ENCODE peak calls at places on chromosomes 12 and 14, in seven cellular contexts. S is astrocyte of the spinal cord, Y is A549, U is neuronal stem cell, N is brain microvascular endothelial cell, P is left ventricle myocardium inferior, A is heart left ventricle. Q is an unnamed sample.

GRCh38 chr12:69540606-69541386 is 44.5 kb upstream of the CCT2 start:
- DNase-seq in A (no peak), S (peak), N (peak), Y (no peak), P (no peak), U (no peak), Q (peak)

GRCh38 chr12:131894981-131895639 is 688 bp downstream of the ULK1 start:
- DNase-seq in P (no peak), A (no peak), N (no peak), U (no peak), S (no peak), Y (no peak), Q (no peak)

GRCh38 chr14:49727171-49727570 is 34.3 kb downstream of the KLHDC1 start:
- DNase-seq in A (no peak), P (no peak), S (no peak), N (no peak), U (no peak), Y (no peak), Q (no peak)

GRCh38 chr12:66584673-66585072 is 94.2 kb downstream of the GRIP1 start:
- DNase-seq in Y (no peak), S (peak), A (no peak), U (no peak), N (peak), P (no peak), Q (no peak)

GRCh38 chr12:20646239-20646827 is 48.8 kb upstream of the SLCO1C1 start:
- DNase-seq in A (no peak), U (no peak), N (peak), Y (peak), S (peak), P (no peak), Q (no peak)

GRCh38 chr14:58919262-58919661 is 269.2 kb upstream of the DAAM1 start:
- DNase-seq in A (no peak), Y (no peak), S (peak), N (no peak), P (no peak), U (no peak), Q (peak)

GRCh38 chr12:41013921-41014642 is 174.0 kb upstream of the PDZRN4 start:
- DNase-seq in A (no peak), Y (no peak), N (no peak), P (no peak), S (peak), U (no peak), Q (no peak)

GRCh38 chr12:14514154-14514842 is 53.4 kb downstream of the PLBD1 start:
- DNase-seq in P (no peak), A (no peak), U (no peak), Y (no peak), S (peak), N (peak), Q (no peak)

GRCh38 chr12:53381739-53382630 is 2.0 kb downstream of the SP1 start:
- DNase-seq in P (peak), Y (no peak), A (peak), U (no peak), N (peak), S (peak), Q (no peak)

GRCh38 chr14:54106802-54107377 is 150.3 kb upstream of the BMP4 start:
- DNase-seq in Y (no peak), P (no peak), S (no peak), U (peak), A (no peak), N (no peak), Q (no peak)

GRCh38 chr12:107951024-107951423 is 176.5 kb downstream of the ASCL4 start:
- DNase-seq in Y (no peak), N (no peak), P (no peak), A (no peak), S (no peak), U (no peak), Q (no peak)

GRCh38 chr14:22622220-22622619 is 21.9 kb downstream of the OR6J1 start:
- DNase-seq in N (peak), S (peak), A (no peak), U (no peak), Y (no peak), P (no peak), Q (peak)

GRCh38 chr12:49652921-49653520 is 29.7 kb downstream of the PRPF40B start:
- DNase-seq in N (no peak), P (no peak), Y (no peak), U (no peak), S (no peak), A (no peak), Q (no peak)

GRCh38 chr12:52230364-52231281 is 2.4 kb upstream of the KRT7 start:
- DNase-seq in Y (no peak), S (peak), P (peak), N (peak), A (peak), U (no peak), Q (no peak)

GRCh38 chr12:42162198-42162597 is 17.5 kb upstream of the GXYLT1 start:
- DNase-seq in P (no peak), S (peak), A (no peak), U (no peak), N (peak), Y (no peak), Q (no peak)

GRCh38 chr14:104102282-104102914 is 16.9 kb downstream of the ASPG start:
- DNase-seq in Y (no peak), P (peak), A (no peak), S (no peak), N (no peak), U (no peak), Q (no peak)

GRCh38 chr12:40232602-40233001 is 7.8 kb downstream of the LRRK2 start:
- DNase-seq in S (no peak), P (no peak), Y (no peak), A (no peak), U (no peak), N (no peak), Q (no peak)

GRCh38 chr14:78403278-78403815 is 233.2 kb downstream of the NRXN3 start:
- DNase-seq in Y (no peak), A (no peak), U (no peak), S (peak), P (no peak), N (peak), Q (peak)

GRCh38 chr12:6938353-6939186 is 5.0 kb upstream of the RNU7-1 start:
- DNase-seq in A (no peak), S (no peak), Y (no peak), U (no peak), P (no peak), N (no peak), Q (no peak)

GRCh38 chr12:92605621-92606170 is 97.1 kb upstream of the PLEKHG7 start:
- DNase-seq in Y (no peak), N (no peak), A (no peak), P (no peak), S (no peak), U (no peak), Q (no peak)

GRCh38 chr12:129381717-129382116 is 522.1 kb downstream of the TMEM132D start:
- DNase-seq in U (no peak), P (no peak), S (no peak), Y (no peak), A (no peak), N (no peak), Q (no peak)

GRCh38 chr14:104066279-104066678 is 19.2 kb upstream of the ASPG start:
- DNase-seq in P (no peak), Y (no peak), S (no peak), U (no peak), A (no peak), N (no peak), Q (no peak)

GRCh38 chr14:85634205-85634604 is 104.3 kb downstream of the FLRT2 start:
- DNase-seq in N (no peak), U (no peak), S (peak), A (no peak), Y (no peak), P (no peak), Q (peak)

GRCh38 chr12:20931894-20932293 is 121.4 kb downstream of the SLCO1B3 start:
- DNase-seq in Y (no peak), P (no peak), N (no peak), U (no peak), S (no peak), A (no peak), Q (no peak)

GRCh38 chr12:128823216-128823915 is 392 bp downstream of the SLC15A4 start:
- DNase-seq in A (no peak), N (no peak), S (no peak), U (no peak), Y (peak), P (peak), Q (no peak)

GRCh38 chr12:104480826-104481457 is 24.2 kb downstream of the CHST11 start:
- DNase-seq in N (peak), S (peak), Y (no peak), U (no peak), P (peak), A (peak), Q (peak)

GRCh38 chr12:90589966-90590365 is 365.0 kb downstream of the CCER1 start:
- DNase-seq in Y (no peak), P (no peak), U (no peak), S (no peak), A (no peak), N (no peak), Q (no peak)

GRCh38 chr12:129258781-129259318 is 405.6 kb downstream of the GLT1D1 start:
- DNase-seq in U (no peak), S (no peak), A (no peak), Y (no peak), P (no peak), N (no peak), Q (no peak)

GRCh38 chr14:92984082-92984788 is 61.3 kb downstream of the CHGA start:
- DNase-seq in U (no peak), P (no peak), N (no peak), A (no peak), Y (no peak), S (no peak), Q (no peak)

GRCh38 chr12:117333331-117334000 is 28.0 kb downstream of the NOS1 start:
- DNase-seq in N (no peak), A (no peak), Y (no peak), S (no peak), P (no peak), U (peak), Q (no peak)

GRCh38 chr12:117330441-117331113 is 30.8 kb downstream of the NOS1 start:
- DNase-seq in S (no peak), U (no peak), P (no peak), A (no peak), Y (no peak), N (no peak), Q (no peak)

GRCh38 chr12:117331691-117332090 is 29.7 kb downstream of the NOS1 start:
- DNase-seq in Y (peak), S (no peak), A (no peak), N (no peak), P (no peak), U (no peak), Q (no peak)

GRCh38 chr12:117329756-117330155 is 31.7 kb downstream of the NOS1 start:
- DNase-seq in U (no peak), P (no peak), A (no peak), Y (no peak), N (no peak), S (no peak), Q (no peak)

GRCh38 chr12:117328556-117329100 is 32.8 kb downstream of the NOS1 start:
- DNase-seq in Y (no peak), U (no peak), N (no peak), A (no peak), S (no peak), P (no peak), Q (no peak)
- H3K4me3 ChIP-seq in Y (no peak), U (no peak), N (no peak), A (no peak), S (no peak), P (no peak), Q (no peak)

GRCh38 chr14:60653709-60654161 is 4.5 kb upstream of the SIX1 start:
- DNase-seq in P (no peak), U (no peak), N (no peak), A (no peak), S (no peak), Y (no peak), Q (no peak)

GRCh38 chr14:60652674-60653387 is 3.6 kb upstream of the SIX1 start:
- DNase-seq in U (peak), A (no peak), P (no peak), S (no peak), N (no peak), Y (no peak), Q (no peak)

GRCh38 chr14:60655114-60655897 is 6.0 kb upstream of the SIX1 start:
- DNase-seq in P (no peak), N (no peak), U (peak), A (no peak), Y (no peak), S (no peak), Q (no peak)

GRCh38 chr14:60653388-60653690 is 4.1 kb upstream of the SIX1 start:
- DNase-seq in S (no peak), A (no peak), P (no peak), N (no peak), U (no peak), Y (no peak), Q (no peak)

DNA sequence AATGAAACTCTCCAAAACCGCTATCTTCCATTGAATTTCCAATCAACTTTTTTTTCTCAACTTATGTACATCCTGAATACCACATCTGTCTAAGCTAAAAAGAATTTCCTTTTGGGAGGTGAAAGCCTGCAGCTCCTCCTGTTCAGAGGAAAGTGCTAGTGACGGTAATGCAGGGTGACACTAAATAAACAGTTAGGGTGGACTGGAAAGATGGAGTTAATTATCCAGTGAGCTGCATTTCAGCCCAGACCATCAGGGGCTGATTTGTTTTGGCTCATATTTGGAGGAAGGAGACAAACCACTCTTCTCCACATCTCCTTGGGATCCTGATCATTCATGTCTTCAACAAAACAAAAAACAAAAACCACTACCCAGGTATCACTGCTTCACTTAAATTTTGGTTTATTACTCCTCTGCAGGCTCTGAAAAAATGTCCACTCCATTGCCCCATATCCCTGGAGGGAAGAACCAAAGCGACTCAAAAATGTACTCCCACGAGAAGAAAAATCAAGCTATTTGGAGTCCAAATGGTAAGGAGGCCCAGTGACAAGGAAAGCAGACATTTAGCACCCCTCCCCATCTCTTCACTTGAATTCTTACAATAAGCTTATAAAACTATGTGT is 5.1 kb upstream of the SIX1 start:
- DNase-seq in A (no peak), Y (no peak), P (no peak), N (no peak), U (peak), S (peak), Q (no peak)
- H3K4me3 ChIP-seq in A (no peak), Y (no peak), P (no peak), N (no peak), U (no peak), S (no peak), Q (peak)

DNA sequence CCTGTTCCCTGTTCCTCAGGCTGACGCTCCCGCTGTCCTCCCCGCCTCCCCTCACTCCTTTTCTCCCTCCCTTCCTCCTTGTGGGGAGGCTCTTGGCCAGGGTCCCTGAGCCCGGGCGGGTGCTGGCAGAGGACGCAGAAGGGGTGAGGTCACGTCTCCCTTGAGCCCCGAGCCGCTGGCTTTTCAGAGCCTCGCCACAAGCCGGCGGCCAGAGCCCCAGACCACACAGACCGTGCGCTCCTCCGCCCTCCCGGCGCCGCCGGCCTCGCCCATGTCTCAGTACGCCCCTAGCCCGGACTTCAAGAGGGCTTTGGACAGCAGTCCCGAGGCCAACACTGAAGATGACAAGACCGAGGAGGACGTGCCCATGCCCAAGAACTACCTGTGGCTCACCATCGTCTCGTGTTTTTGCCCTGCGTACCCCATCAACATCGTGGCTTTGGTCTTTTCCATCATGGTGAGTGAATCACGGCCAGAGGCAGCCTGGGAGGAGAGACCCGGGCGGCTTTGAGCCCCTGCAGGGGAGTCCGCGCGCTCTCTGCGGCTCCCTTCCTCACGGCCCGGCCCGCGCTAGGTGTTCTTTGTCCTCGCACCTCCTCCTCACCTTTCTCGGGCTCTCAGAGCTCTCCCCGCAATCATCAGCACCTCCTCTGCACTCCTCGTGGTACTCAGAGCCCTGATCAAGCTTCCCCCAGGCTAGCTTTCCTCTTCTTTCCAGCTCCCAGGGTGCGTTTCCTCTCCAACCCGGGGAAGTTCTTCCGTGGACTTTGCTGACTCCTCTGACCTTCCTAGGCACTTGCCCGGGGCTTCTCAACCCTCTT is at the start of gene TMEM233:
- DNase-seq in N (no peak), P (peak), S (peak), A (peak), U (peak), Y (no peak), Q (no peak)
- H3K4me3 ChIP-seq in N (no peak), P (peak), S (peak), A (peak), U (peak), Y (peak), Q (peak)

GRCh38 chr14:23727566-23728335 is 91.6 kb downstream of the DHRS2 start:
- DNase-seq in S (peak), A (no peak), U (no peak), Y (peak), P (no peak), N (peak), Q (peak)

GRCh38 chr14:23725528-23725927 is 89.4 kb downstream of the DHRS2 start:
- DNase-seq in P (no peak), Y (no peak), N (no peak), U (no peak), S (no peak), A (no peak), Q (no peak)

GRCh38 chr14:23725980-23726746 is 90.0 kb downstream of the DHRS2 start:
- DNase-seq in N (no peak), U (no peak), S (no peak), Y (no peak), P (no peak), A (no peak), Q (no peak)

GRCh38 chr14:23722675-23723074 is 86.5 kb downstream of the DHRS2 start:
- DNase-seq in Y (no peak), P (no peak), A (no peak), U (no peak), S (no peak), N (no peak), Q (no peak)

DNA sequence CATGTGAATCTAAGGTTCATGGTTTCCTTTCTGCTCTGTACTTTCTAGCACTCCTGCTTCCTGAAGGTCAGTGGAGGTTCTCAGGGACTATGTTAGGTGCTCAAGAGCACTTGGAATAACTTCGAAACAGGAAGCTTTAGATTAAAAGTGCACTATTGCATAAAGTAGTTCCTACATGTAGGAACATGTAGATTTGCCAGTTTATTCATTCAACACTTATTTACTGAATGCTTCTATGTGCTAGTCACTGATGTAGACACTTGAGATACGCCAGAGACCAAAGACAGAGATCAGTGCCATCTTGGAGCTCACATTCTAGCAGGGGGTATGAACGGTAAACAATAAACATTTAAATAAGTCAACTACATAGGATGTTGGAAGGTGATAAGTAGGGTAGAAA is 87.7 kb downstream of the DHRS2 start:
- DNase-seq in S (no peak), A (no peak), N (no peak), Y (no peak), P (no peak), U (no peak), Q (no peak)
- H3K4me3 ChIP-seq in S (no peak), A (no peak), N (no peak), Y (no peak), P (no peak), U (no peak), Q (no peak)

Q was measured in skeletal muscle cell.